ENCODE peak calls at places on chromosomes 5 and 9, in five cellular contexts. Y is HCT116, P is heart left ventricle, V is HepG2, F is upper lobe of left lung. B is an unnamed sample.

GRCh38 chr9:8802242-8802641 is 1002.7 kb upstream of the DMAC1 start:
- ATAC-seq in P (no peak), F (no peak), V (no peak), Y (no peak), B (no peak)

GRCh38 chr5:35129921-35130485 is 82.3 kb upstream of the AGXT2 start:
- ATAC-seq in P (no peak), F (no peak), V (no peak), Y (no peak), B (no peak)

GRCh38 chr5:149166128-149166527 is 24.8 kb downstream of the ABLIM3 start:
- ATAC-seq in V (no peak), Y (no peak), P (no peak), F (peak), B (no peak)

GRCh38 chr9:105144841-105145240 is 99.6 kb upstream of the SLC44A1 start:
- ATAC-seq in F (no peak), Y (no peak), P (no peak), V (no peak), B (no peak)

GRCh38 chr9:16773617-16774016 is 96.9 kb downstream of the BNC2 start:
- ATAC-seq in P (no peak), V (no peak), Y (no peak), F (no peak), B (no peak)

GRCh38 chr9:20728493-20729220 is 44.6 kb downstream of the FOCAD start:
- ATAC-seq in F (no peak), V (no peak), P (no peak), Y (no peak), B (no peak)

GRCh38 chr5:149497357-149497756 is 53.9 kb downstream of the CSNK1A1 start:
- ATAC-seq in Y (peak), F (peak), V (no peak), P (no peak), B (no peak)

GRCh38 chr9:77194423-77194822 is 17.1 kb downstream of the VPS13A start:
- ATAC-seq in Y (no peak), V (no peak), F (no peak), P (no peak), B (no peak)

GRCh38 chr5:14914193-14914592 is 42.6 kb upstream of the ANKH start:
- ATAC-seq in Y (no peak), V (no peak), P (no peak), F (no peak), B (no peak)

GRCh38 chr5:40184-40583 is 51.8 kb upstream of the PLEKHG4B start:
- ATAC-seq in Y (no peak), F (no peak), V (no peak), P (no peak), B (no peak)

GRCh38 chr5:73917433-73917832 is 291.4 kb downstream of the ARHGEF28 start:
- ATAC-seq in F (peak), P (no peak), V (no peak), Y (no peak), B (no peak)

GRCh38 chr9:99288830-99289229 is 66.7 kb downstream of the SEC61B start:
- ATAC-seq in V (no peak), P (no peak), F (no peak), Y (no peak), B (no peak)

GRCh38 chr5:135019314-135019713 is 14.7 kb downstream of the PITX1 start:
- ATAC-seq in V (peak), F (peak), Y (no peak), P (no peak), B (no peak)

GRCh38 chr5:67031689-67032088 is 164.9 kb downstream of the CD180 start:
- ATAC-seq in F (no peak), V (no peak), Y (no peak), P (peak), B (no peak)

GRCh38 chr5:132979367-132979935 is 16.0 kb upstream of the AFF4 start:
- ATAC-seq in P (no peak), Y (no peak), V (no peak), F (peak), B (no peak)

GRCh38 chr5:133996683-133997252 is 8.0 kb downstream of the VDAC1 start:
- ATAC-seq in V (peak), Y (peak), P (no peak), F (no peak), B (no peak)

GRCh38 chr5:50766042-50766441 is 99.6 kb downstream of the PARP8 start:
- ATAC-seq in P (no peak), F (no peak), V (no peak), Y (no peak), B (no peak)
- TF ChIP-seq POLR2A in P (no peak), F (no peak), V (no peak), Y (no peak), B (no peak)

GRCh38 chr9:121286688-121286972 is 18.7 kb downstream of the GSN start:
- ATAC-seq in Y (peak), V (peak), F (no peak), P (no peak), B (no peak)

GRCh38 chr9:121288557-121288873 is 20.6 kb downstream of the GSN start:
- ATAC-seq in P (no peak), F (no peak), Y (no peak), V (no peak), B (no peak)

GRCh38 chr9:121285835-121286687 is 18.1 kb downstream of the GSN start:
- ATAC-seq in F (peak), V (no peak), Y (peak), P (peak), B (peak)

GRCh38 chr9:121288874-121289553 is 21.1 kb downstream of the GSN start:
- ATAC-seq in F (peak), P (no peak), V (peak), Y (no peak), B (peak)

GRCh38 chr9:121286973-121287721 is 19.2 kb downstream of the GSN start:
- ATAC-seq in Y (peak), P (peak), F (peak), V (peak), B (peak)
- TF ChIP-seq POLR2A in Y (peak), P (no peak), F (no peak), V (no peak), B (no peak)

GRCh38 chr9:98162638-98163037 is 29.8 kb downstream of the CORO2A start:
- ATAC-seq in Y (no peak), V (no peak), P (no peak), F (no peak), B (no peak)
- TF ChIP-seq POLR2A in Y (no peak), V (no peak), P (no peak), F (no peak), B (no peak)

GRCh38 chr9:135924628-135925338 is 17.4 kb upstream of the CAMSAP1 start:
- ATAC-seq in Y (no peak), V (no peak), F (no peak), P (no peak), B (no peak)

GRCh38 chr9:135925496-135926133 is 18.3 kb upstream of the CAMSAP1 start:
- ATAC-seq in V (no peak), Y (no peak), P (no peak), F (no peak), B (no peak)

GRCh38 chr9:135927195-135928013 is 20.1 kb upstream of the CAMSAP1 start:
- ATAC-seq in F (no peak), V (no peak), P (no peak), Y (peak), B (no peak)

GRCh38 chr9:135928074-135928730 is 20.9 kb upstream of the CAMSAP1 start:
- ATAC-seq in Y (no peak), F (no peak), P (no peak), V (no peak), B (no peak)

GRCh38 chr9:135926402-135927194 is 19.3 kb upstream of the CAMSAP1 start:
- ATAC-seq in F (peak), Y (peak), P (peak), V (no peak), B (peak)
- TF ChIP-seq POLR2A in F (no peak), Y (no peak), P (no peak), V (no peak), B (no peak)

GRCh38 chr5:95554647-95555548 is at the start of the genes ARSK and SKIC3:
- ATAC-seq in V (peak), Y (peak), P (peak), F (peak), B (peak)
- TF ChIP-seq POLR2A in V (peak), Y (peak), P (no peak), F (peak), B (peak)